ENCODE peak calls at places on chromosome 1, in eight cellular contexts. U, B, F, D, L, J, T and Q are unnamed samples.

GRCh38 chr1:153793973-153794615 is 18.9 kb downstream of the SLC27A3 start:
- DNase-seq in D (no peak), F (no peak), L (no peak), T (no peak), B (no peak), J (no peak), U (no peak), Q (no peak)

GRCh38 chr1:113931456-113931855 is 2.3 kb downstream of the HIPK1 start:
- DNase-seq in L (no peak), J (no peak), B (no peak), T (no peak), F (no peak), U (peak), D (no peak), Q (no peak)

GRCh38 chr1:116425987-116426386 is 52.9 kb downstream of the ATP1A1 start:
- DNase-seq in D (no peak), T (no peak), B (no peak), F (no peak), J (no peak), U (no peak), L (no peak), Q (no peak)

GRCh38 chr1:241271427-241271826 is 85.6 kb downstream of the RGS7 start:
- DNase-seq in J (no peak), B (no peak), D (no peak), U (no peak), F (no peak), L (no peak), T (no peak), Q (no peak)

GRCh38 chr1:5740865-5741860 is 251.1 kb downstream of the NPHP4 start:
- DNase-seq in F (no peak), T (peak), B (no peak), U (no peak), L (no peak), D (no peak), J (no peak), Q (no peak)

GRCh38 chr1:32919811-32920733 is 18.9 kb upstream of the TMEM54 start:
- DNase-seq in D (no peak), T (no peak), B (no peak), U (peak), L (no peak), J (no peak), F (no peak), Q (no peak)

GRCh38 chr1:31432592-31433395 is 19.8 kb downstream of the SERINC2 start:
- DNase-seq in B (no peak), J (no peak), L (no peak), F (no peak), D (no peak), T (no peak), U (no peak), Q (no peak)

GRCh38 chr1:114314098-114314497 is 160.4 kb upstream of the SYT6 start:
- DNase-seq in T (no peak), B (no peak), U (peak), L (no peak), D (no peak), J (peak), F (no peak), Q (no peak)

GRCh38 chr1:50878434-50878833 is 81.6 kb downstream of the FAF1 start:
- DNase-seq in D (no peak), B (no peak), L (no peak), F (no peak), J (no peak), U (no peak), T (no peak), Q (no peak)

GRCh38 chr1:2414297-2414958 is 2.1 kb upstream of the PEX10 start:
- DNase-seq in F (peak), D (peak), B (no peak), L (peak), T (peak), J (no peak), U (peak), Q (peak)

GRCh38 chr1:194813109-194813508 is 1626.7 kb upstream of the B3GALT2 start:
- DNase-seq in J (no peak), D (no peak), T (no peak), F (no peak), B (no peak), L (no peak), U (no peak), Q (no peak)

GRCh38 chr1:156963621-156964020 is 43.2 kb downstream of the LRRC71 start:
- DNase-seq in U (no peak), J (no peak), B (no peak), L (peak), T (no peak), D (no peak), F (no peak), Q (no peak)

GRCh38 chr1:198528376-198528775 is 12.1 kb downstream of the ATP6V1G3 start:
- DNase-seq in J (peak), F (no peak), U (peak), B (peak), T (no peak), L (no peak), D (no peak), Q (no peak)

GRCh38 chr1:220889848-220890287 is 10.6 kb downstream of the HLX start:
- DNase-seq in D (no peak), B (no peak), U (no peak), J (no peak), T (no peak), L (no peak), F (no peak), Q (no peak)

GRCh38 chr1:197690074-197690473 is 85.2 kb downstream of the DENND1B start:
- DNase-seq in D (no peak), L (no peak), B (no peak), T (no peak), J (no peak), F (no peak), U (no peak), Q (no peak)

GRCh38 chr1:118999348-119000071 is 11.4 kb upstream of the TBX15 start:
- DNase-seq in L (no peak), T (no peak), F (no peak), D (no peak), U (no peak), B (no peak), J (no peak), Q (no peak)

GRCh38 chr1:237672748-237673147 is 218.0 kb downstream of the ZP4 start:
- DNase-seq in F (no peak), J (no peak), L (no peak), D (no peak), B (no peak), U (no peak), T (no peak), Q (no peak)